ENCODE peak calls at places on chromosomes 7 and 10, in nine cellular contexts. J is H1, N is spleen, Y is transverse colon, T is suprapubic skin, U is HepG2, S is SK-N-SH, O is GM23338, X is sigmoid colon. I is an unnamed sample.

GRCh38 chr7:36082216-36082615 is 70.8 kb upstream of the EEPD1 start:
- DNase-seq in U (no peak), S (no peak), X (no peak), T (no peak), Y (no peak), N (no peak), J (no peak), O (no peak), I (no peak)

GRCh38 chr7:66609176-66609575 is 19.5 kb upstream of the KCTD7 start:
- DNase-seq in S (no peak), X (no peak), J (no peak), Y (no peak), U (no peak), O (no peak), N (no peak), T (no peak), I (no peak)

GRCh38 chr7:155731871-155732270 is 80.4 kb downstream of the SHH start:
- DNase-seq in T (no peak), U (no peak), X (no peak), S (no peak), J (no peak), O (no peak), Y (no peak), N (no peak), I (no peak)

GRCh38 chr10:3136336-3136735 is 36.2 kb downstream of the PITRM1 start:
- DNase-seq in N (peak; percentile 48), Y (no peak), O (no peak), J (no peak), X (peak; percentile 85), U (no peak), T (no peak), S (no peak), I (no peak)

GRCh38 chr7:16268821-16269768 is 152.2 kb downstream of the CRPPA start:
- DNase-seq in T (no peak), J (no peak), S (peak; percentile 14), U (no peak), O (no peak), Y (no peak), N (no peak), X (no peak), I (no peak)

GRCh38 chr10:30111340-30111980 is 52.1 kb upstream of the JCAD start:
- DNase-seq in T (no peak), J (no peak), S (no peak), Y (no peak), O (no peak), U (no peak), X (no peak), N (no peak), I (no peak)

GRCh38 chr7:139731802-139732470 is 45.9 kb downstream of the HIPK2 start:
- DNase-seq in O (no peak), Y (peak; percentile 89), U (peak; percentile 80), N (no peak), S (no peak), X (peak; percentile 93), J (no peak), T (peak; percentile 93), I (no peak)

GRCh38 chr10:28556142-28556541 is 23.2 kb downstream of the WAC start:
- DNase-seq in U (no peak), S (no peak), O (no peak), X (no peak), J (no peak), Y (no peak), N (no peak), T (no peak), I (no peak)

GRCh38 chr7:124801330-124801895 is 35.8 kb upstream of the GPR37 start:
- DNase-seq in Y (no peak), J (no peak), T (no peak), X (no peak), O (no peak), U (no peak), S (no peak), N (no peak), I (no peak)

GRCh38 chr7:156640949-156641485 is 443 bp downstream of the RNF32 start:
- DNase-seq in T (no peak), X (peak; percentile 67), U (no peak), J (no peak), S (no peak), N (no peak), Y (peak; percentile 68), O (no peak), I (no peak)

GRCh38 chr7:156614434-156615264 is 25.9 kb upstream of the RNF32 start:
- DNase-seq in O (no peak), T (no peak), X (no peak), Y (peak; percentile 42), N (no peak), U (peak; percentile 100), J (no peak), S (no peak), I (no peak)

GRCh38 chr10:71474702-71475242 is 78.1 kb downstream of the CDH23 start:
- DNase-seq in O (no peak), U (no peak), N (peak; percentile 31), Y (no peak), X (no peak), T (no peak), J (no peak), S (no peak), I (no peak)

GRCh38 chr7:44215531-44215930 is 14.8 kb downstream of the YKT6 start:
- DNase-seq in Y (no peak), J (no peak), N (peak; percentile 69), U (no peak), T (peak; percentile 43), S (peak; percentile 38), X (peak; percentile 54), O (no peak), I (no peak)

GRCh38 chr10:71213761-71214440 is 1.5 kb downstream of the UNC5B start:
- DNase-seq in S (peak; percentile 60), U (no peak), T (no peak), X (no peak), N (peak; percentile 68), J (no peak), Y (peak; percentile 41), O (peak; percentile 79), I (no peak)

GRCh38 chr7:102201576-102201975 is 85.1 kb upstream of the SH2B2 start:
- DNase-seq in S (no peak), N (no peak), J (no peak), X (no peak), U (no peak), Y (no peak), O (no peak), T (no peak), I (no peak)
- H3K36me3 ChIP-seq in S (peaks cover 33% of the 10 kb centered on the region), N (no peaks in the 10 kb centered on the region), J (peaks cover 27% of the 10 kb centered on the region), X (peaks cover 71% of the 10 kb centered on the region), U (peaks cover 90% of the 10 kb centered on the region), Y (no peaks in the 10 kb centered on the region), O (peaks cover 14% of the 10 kb centered on the region), T (peaks cover 54% of the 10 kb centered on the region), I (peaks cover 44% of the 10 kb centered on the region)

GRCh38 chr10:103853428-103854264 is 1.7 kb downstream of the SH3PXD2A start:
- DNase-seq in J (no peak), U (peak; percentile 90), X (peak; percentile 67), T (no peak), N (no peak), O (no peak), Y (peak; percentile 53), S (no peak), I (no peak)
- H3K4me1 ChIP-seq in J (peaks cover 5% of the 10 kb centered on the region), U (peaks cover 72% of the 10 kb centered on the region), X (no peaks in the 10 kb centered on the region), T (peaks cover 73% of the 10 kb centered on the region), N (peaks cover 8% of the 10 kb centered on the region), O (peaks cover 10% of the 10 kb centered on the region), Y (peaks cover 54% of the 10 kb centered on the region), S (peaks cover 51% of the 10 kb centered on the region), I (peaks cover 73% of the 10 kb centered on the region)

GRCh38 chr7:122886357-122887081 is at the start of gene CADPS2:
- DNase-seq in Y (peak; percentile 87), N (peak; percentile 86), O (peak; percentile 85), S (peak; percentile 86), J (peak; percentile 87), X (peak; percentile 93), T (peak; percentile 89), U (peak; percentile 86), I (peak; percentile 94)
- TF ChIP-seq POLR2AphosphoS5 in Y (peak; percentile 71), N (peak; percentile 73), O (peak; percentile 46), S (no peak), J (no peak), X (peak; percentile 56), T (no peak), U (peak; percentile 36), I (no peak)

DNA sequence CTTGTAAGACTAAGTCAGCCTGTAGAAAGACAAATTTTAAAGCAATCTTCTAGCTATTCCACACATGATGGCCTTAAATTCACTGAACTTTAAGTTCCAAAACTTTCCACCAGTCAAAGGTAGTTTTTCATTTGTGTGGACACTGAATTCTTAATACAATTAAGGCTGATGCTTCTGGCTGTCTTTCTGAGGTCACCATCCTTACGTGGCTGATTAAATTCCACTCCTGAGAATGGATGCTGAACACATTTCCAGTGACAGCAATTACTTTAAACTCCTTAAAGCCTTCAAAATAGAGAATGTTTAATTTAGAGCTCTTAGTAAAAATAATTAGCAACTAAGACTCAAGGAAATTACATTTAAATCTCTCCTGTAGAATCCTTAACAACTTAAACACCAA is 142.6 kb upstream of the COL1A2 start:
- DNase-seq in U (no peak), J (no peak), Y (no peak), X (no peak), T (no peak), S (no peak), O (no peak), N (no peak), I (no peak)
- H3K36me3 ChIP-seq in U (no peaks in the 10 kb centered on the region), J (no peaks in the 10 kb centered on the region), Y (no peaks in the 10 kb centered on the region), X (no peaks in the 10 kb centered on the region), T (no peaks in the 10 kb centered on the region), S (no peaks in the 10 kb centered on the region), O (no peaks in the 10 kb centered on the region), N (no peaks in the 10 kb centered on the region), I (no peaks in the 10 kb centered on the region)

GRCh38 chr10:96236090-96236478 is 35.3 kb downstream of the BLNK start:
- DNase-seq in J (no peak), U (no peak), T (no peak), O (no peak), Y (no peak), S (no peak), N (no peak), X (no peak), I (no peak)

GRCh38 chr10:96233959-96234358 is 37.4 kb downstream of the BLNK start:
- DNase-seq in S (no peak), T (no peak), Y (no peak), J (no peak), U (no peak), N (no peak), X (no peak), O (no peak), I (no peak)

GRCh38 chr10:96238889-96239624 is 32.3 kb downstream of the BLNK start:
- DNase-seq in J (no peak), N (no peak), T (no peak), X (no peak), U (no peak), Y (no peak), S (no peak), O (no peak), I (no peak)

GRCh38 chr10:96235326-96236089 is 35.9 kb downstream of the BLNK start:
- DNase-seq in O (no peak), N (no peak), Y (no peak), T (no peak), X (no peak), S (no peak), U (no peak), J (no peak), I (peak; percentile 64)

GRCh38 chr10:96236876-96237275 is 34.5 kb downstream of the BLNK start:
- DNase-seq in N (no peak), U (no peak), Y (no peak), S (no peak), T (no peak), X (no peak), O (no peak), J (no peak), I (peak; percentile 69)
- H3K4me1 ChIP-seq in N (peaks cover 11% of the 10 kb centered on the region), U (peaks cover 9% of the 10 kb centered on the region), Y (no peaks in the 10 kb centered on the region), S (no peaks in the 10 kb centered on the region), T (no peaks in the 10 kb centered on the region), X (no peaks in the 10 kb centered on the region), O (no peaks in the 10 kb centered on the region), J (no peaks in the 10 kb centered on the region), I (no peaks in the 10 kb centered on the region)